ENCODE peak calls at places on chromosomes 3 and 15, in eight cellular contexts. Y, S, R, P, T, N, Q and E are unnamed samples. For H3K27me3 and H3K36me3, the result is how much of the 10 kb centered on the place peaks cover.

GRCh38 chr3:10405816-10406215 is 84.9 kb upstream of the SEC13 start:
- DNase-seq in N (no peak), S (no peak), Y (no peak), T (no peak), Q (no peak), P (no peak), R (no peak), E (no peak)

GRCh38 chr3:108838411-108838810 is 15.8 kb downstream of the TRAT1 start:
- DNase-seq in Y (no peak), P (no peak), N (no peak), S (no peak), T (no peak), R (no peak), Q (no peak), E (no peak)

GRCh38 chr3:110430146-110430545 is 641.5 kb upstream of the NECTIN3 start:
- DNase-seq in R (no peak), T (no peak), S (no peak), P (no peak), N (no peak), Y (no peak), Q (no peak), E (no peak)

GRCh38 chr3:156509209-156510174 is 45.4 kb downstream of the SSR3 start:
- DNase-seq in N (peak), R (peak), T (no peak), Y (no peak), P (no peak), Q (no peak), S (peak), E (peak)

GRCh38 chr3:13812039-13812438 is 67.8 kb downstream of the WNT7A start:
- DNase-seq in P (no peak), Q (no peak), Y (no peak), S (no peak), T (no peak), N (no peak), R (no peak), E (no peak)

GRCh38 chr15:63915209-63915887 is 81.6 kb upstream of the HERC1 start:
- DNase-seq in N (no peak), Q (no peak), S (no peak), R (no peak), P (no peak), Y (no peak), T (no peak), E (no peak)

GRCh38 chr15:24886538-24886937 is 68.2 kb upstream of the SNRPN start:
- DNase-seq in Y (no peak), S (no peak), T (no peak), R (no peak), Q (no peak), N (no peak), P (no peak), E (no peak)

GRCh38 chr15:78676424-78677110 is 35.6 kb upstream of the CHRNB4 start:
- DNase-seq in Q (no peak), N (no peak), T (no peak), Y (no peak), P (peak), R (no peak), S (no peak), E (peak)

GRCh38 chr3:148366743-148367410 is 330.8 kb upstream of the AGTR1 start:
- DNase-seq in Y (no peak), P (no peak), S (peak), N (no peak), R (no peak), Q (no peak), T (no peak), E (no peak)

GRCh38 chr15:88440021-88440420 is 27.2 kb downstream of the MRPL46 start:
- DNase-seq in T (no peak), Q (no peak), R (no peak), N (no peak), P (no peak), Y (no peak), S (no peak), E (no peak)

GRCh38 chr3:138351151-138351550 is 2.8 kb downstream of the MRAS start:
- DNase-seq in S (no peak), Q (no peak), N (no peak), Y (no peak), R (no peak), P (peak), T (no peak), E (no peak)
- H3K4me3 ChIP-seq in S (no peak), Q (no peak), N (no peak), Y (no peak), R (peak), P (no peak), T (no peak), E (no peak)

GRCh38 chr3:187684880-187685279 is 14.7 kb upstream of the SST start:
- DNase-seq in T (no peak), Y (no peak), S (no peak), P (no peak), N (no peak), R (no peak), Q (no peak), E (no peak)
- H3K27me3 ChIP-seq in T (under half), Y (under half), S (under half), P (under half), N (under half), R (under half), Q (under half), E (under half)

DNA sequence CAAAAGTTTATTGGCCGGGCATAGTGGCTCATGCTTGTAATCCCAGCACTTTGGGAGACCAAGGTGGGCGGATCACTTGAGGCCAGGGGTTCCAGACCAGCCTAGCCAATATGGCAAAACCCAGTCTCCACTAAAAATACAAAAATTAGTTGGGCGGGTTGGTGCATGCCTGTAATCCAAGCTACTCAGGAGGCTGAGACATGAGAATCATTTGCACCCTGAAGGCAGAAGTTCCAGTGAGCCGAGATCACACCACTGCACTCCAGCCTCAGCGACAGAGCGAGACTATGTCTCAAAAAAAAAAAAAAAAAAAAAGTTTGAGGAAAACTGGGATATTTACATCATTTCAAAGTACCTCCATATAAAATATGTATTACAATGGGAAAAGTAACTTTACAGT is 40.4 kb downstream of the ETFA start:
- DNase-seq in R (no peak), P (no peak), S (no peak), Y (no peak), T (no peak), N (no peak), Q (no peak), E (no peak)
- H3K36me3 ChIP-seq in R (under half), P (under half), S (half or more), Y (under half), T (half or more), N (under half), Q (under half), E (under half)

GRCh38 chr3:45644467-45645201 is 44.6 kb upstream of the SACM1L start:
- DNase-seq in S (no peak), T (no peak), Y (no peak), N (no peak), P (no peak), Q (no peak), R (no peak), E (no peak)
- H3K4me3 ChIP-seq in S (peak), T (no peak), Y (no peak), N (no peak), P (no peak), Q (no peak), R (no peak), E (no peak)

DNA sequence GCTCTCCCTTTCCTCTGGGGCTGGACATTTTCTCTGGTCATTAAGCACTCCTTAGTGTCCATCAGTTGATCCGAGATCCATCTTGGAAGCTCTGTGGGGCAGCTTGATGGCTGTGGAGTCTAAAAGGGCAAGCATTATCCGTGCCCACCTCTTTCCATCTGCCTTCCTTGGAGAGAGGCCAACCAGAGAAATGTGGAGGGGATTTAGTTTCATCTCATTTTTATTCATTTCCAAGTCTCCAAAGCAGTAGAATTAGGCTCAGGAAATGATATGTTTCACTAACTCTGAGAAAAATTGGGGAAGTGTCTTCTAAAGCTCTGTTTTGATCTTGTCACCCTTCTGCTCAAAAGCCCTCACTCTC is 95.9 kb upstream of the KLHL25 start:
- DNase-seq in P (no peak), S (no peak), Q (no peak), R (no peak), Y (no peak), T (no peak), N (no peak), E (no peak)
- H3K27me3 ChIP-seq in P (under half), S (under half), Q (under half), R (under half), Y (under half), T (under half), N (under half), E (under half)

GRCh38 chr15:90471769-90472168 is 58.0 kb upstream of the CRTC3 start:
- DNase-seq in Q (no peak), P (no peak), Y (no peak), S (no peak), R (no peak), N (no peak), T (no peak), E (no peak)
- H3K36me3 ChIP-seq in Q (under half), P (under half), Y (under half), S (under half), R (under half), N (under half), T (half or more), E (under half)

GRCh38 chr3:184562875-184563568 is 1.4 kb downstream of the EPHB3 start:
- DNase-seq in N (no peak), T (no peak), P (no peak), R (no peak), Y (no peak), S (no peak), Q (peak), E (no peak)
- H3K4me3 ChIP-seq in N (no peak), T (peak), P (no peak), R (peak), Y (peak), S (peak), Q (peak), E (peak)

GRCh38 chr3:128537091-128537703 is 44.2 kb upstream of the GATA2 start:
- DNase-seq in T (no peak), S (no peak), Q (no peak), P (no peak), N (no peak), R (no peak), Y (no peak), E (no peak)
- H3K27me3 ChIP-seq in T (under half), S (under half), Q (under half), P (under half), N (under half), R (under half), Y (half or more), E (under half)